ENCODE peak calls at places on chromosome 19, in ten cellular contexts. One of them, this sample, is unnamed.

GRCh38 chr19:54158812-54159351 is 639 bp downstream of the LENG1 start:
- DNase-seq in NCI-H1092: no peak
- DNase-seq in activated T-helper 2 cell treated with anti-CD3 and anti-CD28 coated beads, Interferon-gamma antibody, Interleukin-2, Interleukin-4, amounts not matched to agents 10 μg/mL and 5 μg/mL and 100 μg/mL, durations not matched to agents 14 hours and 24 hours and 36 hours: no peak
- DNase-seq in C1 segment of cervical spinal cord: no peak
- DNase-seq in NCI-H2171 treated with DMSO at 0.1 percent for 48 hours: no peak
- DNase-seq in left cardiac atrium: no peak
- DNase-seq in head of caudate nucleus: no peak
- DNase-seq in adrenal gland: no peak
- DNase-seq in right cardiac atrium: no peak
- DNase-seq in HTR-8/SVneo: no peak
- DNase-seq in this sample: no peak

GRCh38 chr19:4877753-4878490 is 10.5 kb upstream of the PLIN3 start:
- DNase-seq in NCI-H1092: peak; percentile 39
- DNase-seq in activated T-helper 2 cell treated with anti-CD3 and anti-CD28 coated beads, Interferon-gamma antibody, Interleukin-2, Interleukin-4, amounts not matched to agents 10 μg/mL and 5 μg/mL and 100 μg/mL, durations not matched to agents 14 hours and 24 hours and 36 hours: no peak
- DNase-seq in C1 segment of cervical spinal cord: peak; percentile 89
- DNase-seq in NCI-H2171 treated with DMSO at 0.1 percent for 48 hours: no peak
- DNase-seq in left cardiac atrium: peak; percentile 23
- DNase-seq in head of caudate nucleus: peak; percentile 94
- DNase-seq in adrenal gland: no peak
- DNase-seq in right cardiac atrium: peak; percentile 31
- DNase-seq in HTR-8/SVneo: no peak
- DNase-seq in this sample: no peak

GRCh38 chr19:28530406-28531035 is 682.4 kb downstream of the UQCRFS1 start:
- DNase-seq in NCI-H1092: no peak
- DNase-seq in activated T-helper 2 cell treated with anti-CD3 and anti-CD28 coated beads, Interferon-gamma antibody, Interleukin-2, Interleukin-4, amounts not matched to agents 10 μg/mL and 5 μg/mL and 100 μg/mL, durations not matched to agents 14 hours and 24 hours and 36 hours: no peak
- DNase-seq in C1 segment of cervical spinal cord: no peak
- DNase-seq in NCI-H2171 treated with DMSO at 0.1 percent for 48 hours: no peak
- DNase-seq in left cardiac atrium: no peak
- DNase-seq in head of caudate nucleus: no peak
- DNase-seq in adrenal gland: no peak
- DNase-seq in right cardiac atrium: no peak
- DNase-seq in HTR-8/SVneo: no peak
- DNase-seq in this sample: no peak

GRCh38 chr19:3249408-3249807 is 24.9 kb downstream of the CELF5 start:
- DNase-seq in NCI-H1092: no peak
- DNase-seq in activated T-helper 2 cell treated with anti-CD3 and anti-CD28 coated beads, Interferon-gamma antibody, Interleukin-2, Interleukin-4, amounts not matched to agents 10 μg/mL and 5 μg/mL and 100 μg/mL, durations not matched to agents 14 hours and 24 hours and 36 hours: no peak
- DNase-seq in C1 segment of cervical spinal cord: no peak
- DNase-seq in NCI-H2171 treated with DMSO at 0.1 percent for 48 hours: no peak
- DNase-seq in left cardiac atrium: no peak
- DNase-seq in head of caudate nucleus: no peak
- DNase-seq in adrenal gland: no peak
- DNase-seq in right cardiac atrium: no peak
- DNase-seq in HTR-8/SVneo: no peak
- DNase-seq in this sample: no peak

GRCh38 chr19:9847087-9847671 is 12.1 kb downstream of the PIN1 start:
- DNase-seq in NCI-H1092: no peak
- DNase-seq in activated T-helper 2 cell treated with anti-CD3 and anti-CD28 coated beads, Interferon-gamma antibody, Interleukin-2, Interleukin-4, amounts not matched to agents 10 μg/mL and 5 μg/mL and 100 μg/mL, durations not matched to agents 14 hours and 24 hours and 36 hours: no peak
- DNase-seq in C1 segment of cervical spinal cord: peak; percentile 9
- DNase-seq in NCI-H2171 treated with DMSO at 0.1 percent for 48 hours: peak; percentile 62
- DNase-seq in left cardiac atrium: peak; percentile 64
- DNase-seq in head of caudate nucleus: peak; percentile 51
- DNase-seq in adrenal gland: peak; percentile 93
- DNase-seq in right cardiac atrium: peak; percentile 76
- DNase-seq in HTR-8/SVneo: peak; percentile 58
- DNase-seq in this sample: peak; percentile 39

GRCh38 chr19:44753932-44754742 is 5.6 kb downstream of the BCL3 start:
- DNase-seq in NCI-H1092: no peak
- DNase-seq in activated T-helper 2 cell treated with anti-CD3 and anti-CD28 coated beads, Interferon-gamma antibody, Interleukin-2, Interleukin-4, amounts not matched to agents 10 μg/mL and 5 μg/mL and 100 μg/mL, durations not matched to agents 14 hours and 24 hours and 36 hours: peak; percentile 66
- DNase-seq in C1 segment of cervical spinal cord: peak; percentile 36
- DNase-seq in NCI-H2171 treated with DMSO at 0.1 percent for 48 hours: no peak
- DNase-seq in left cardiac atrium: peak; percentile 98
- DNase-seq in head of caudate nucleus: peak; percentile 18
- DNase-seq in adrenal gland: peak; percentile 91
- DNase-seq in right cardiac atrium: peak; percentile 97
- DNase-seq in HTR-8/SVneo: peak; percentile 83
- DNase-seq in this sample: peak; percentile 96

GRCh38 chr19:29882719-29883105 is 59.3 kb upstream of the URI1 start:
- DNase-seq in NCI-H1092: no peak
- DNase-seq in activated T-helper 2 cell treated with anti-CD3 and anti-CD28 coated beads, Interferon-gamma antibody, Interleukin-2, Interleukin-4, amounts not matched to agents 10 μg/mL and 5 μg/mL and 100 μg/mL, durations not matched to agents 14 hours and 24 hours and 36 hours: no peak
- DNase-seq in C1 segment of cervical spinal cord: no peak
- DNase-seq in NCI-H2171 treated with DMSO at 0.1 percent for 48 hours: no peak
- DNase-seq in left cardiac atrium: no peak
- DNase-seq in head of caudate nucleus: no peak
- DNase-seq in adrenal gland: no peak
- DNase-seq in right cardiac atrium: no peak
- DNase-seq in HTR-8/SVneo: no peak
- DNase-seq in this sample: no peak

GRCh38 chr19:34096020-34096915 is 76.0 kb upstream of the LSM14A start:
- DNase-seq in NCI-H1092: peak; percentile 19
- DNase-seq in activated T-helper 2 cell treated with anti-CD3 and anti-CD28 coated beads, Interferon-gamma antibody, Interleukin-2, Interleukin-4, amounts not matched to agents 10 μg/mL and 5 μg/mL and 100 μg/mL, durations not matched to agents 14 hours and 24 hours and 36 hours: no peak
- DNase-seq in C1 segment of cervical spinal cord: no peak
- DNase-seq in NCI-H2171 treated with DMSO at 0.1 percent for 48 hours: peak; percentile 59
- DNase-seq in left cardiac atrium: no peak
- DNase-seq in head of caudate nucleus: peak; percentile 4
- DNase-seq in adrenal gland: no peak
- DNase-seq in right cardiac atrium: no peak
- DNase-seq in HTR-8/SVneo: peak; percentile 65
- DNase-seq in this sample: no peak

GRCh38 chr19:33532859-33533455 is 11.4 kb upstream of the PEPD start:
- DNase-seq in NCI-H1092: no peak
- DNase-seq in activated T-helper 2 cell treated with anti-CD3 and anti-CD28 coated beads, Interferon-gamma antibody, Interleukin-2, Interleukin-4, amounts not matched to agents 10 μg/mL and 5 μg/mL and 100 μg/mL, durations not matched to agents 14 hours and 24 hours and 36 hours: no peak
- DNase-seq in C1 segment of cervical spinal cord: no peak
- DNase-seq in NCI-H2171 treated with DMSO at 0.1 percent for 48 hours: no peak
- DNase-seq in left cardiac atrium: no peak
- DNase-seq in head of caudate nucleus: no peak
- DNase-seq in adrenal gland: no peak
- DNase-seq in right cardiac atrium: no peak
- DNase-seq in HTR-8/SVneo: no peak
- DNase-seq in this sample: no peak

GRCh38 chr19:1027020-1027952 is 878 bp downstream of the CNN2 start:
- DNase-seq in NCI-H1092: no peak
- DNase-seq in activated T-helper 2 cell treated with anti-CD3 and anti-CD28 coated beads, Interferon-gamma antibody, Interleukin-2, Interleukin-4, amounts not matched to agents 10 μg/mL and 5 μg/mL and 100 μg/mL, durations not matched to agents 14 hours and 24 hours and 36 hours: no peak
- DNase-seq in C1 segment of cervical spinal cord: no peak
- DNase-seq in NCI-H2171 treated with DMSO at 0.1 percent for 48 hours: peak; percentile 13
- DNase-seq in left cardiac atrium: no peak
- DNase-seq in head of caudate nucleus: no peak
- DNase-seq in adrenal gland: no peak
- DNase-seq in right cardiac atrium: no peak
- DNase-seq in HTR-8/SVneo: no peak
- DNase-seq in this sample: peak; percentile 47

GRCh38 chr19:10290439-10290875 is 705 bp downstream of the ICAM5 start:
- DNase-seq in NCI-H1092: no peak
- DNase-seq in activated T-helper 2 cell treated with anti-CD3 and anti-CD28 coated beads, Interferon-gamma antibody, Interleukin-2, Interleukin-4, amounts not matched to agents 10 μg/mL and 5 μg/mL and 100 μg/mL, durations not matched to agents 14 hours and 24 hours and 36 hours: no peak
- DNase-seq in C1 segment of cervical spinal cord: no peak
- DNase-seq in NCI-H2171 treated with DMSO at 0.1 percent for 48 hours: peak; percentile 26
- DNase-seq in left cardiac atrium: peak; percentile 58
- DNase-seq in head of caudate nucleus: no peak
- DNase-seq in adrenal gland: no peak
- DNase-seq in right cardiac atrium: peak; percentile 63
- DNase-seq in HTR-8/SVneo: no peak
- DNase-seq in this sample: no peak

GRCh38 chr19:6744381-6745288 is 5.2 kb downstream of the TRIP10 start:
- DNase-seq in NCI-H1092: no peak
- DNase-seq in activated T-helper 2 cell treated with anti-CD3 and anti-CD28 coated beads, Interferon-gamma antibody, Interleukin-2, Interleukin-4, amounts not matched to agents 10 μg/mL and 5 μg/mL and 100 μg/mL, durations not matched to agents 14 hours and 24 hours and 36 hours: no peak
- DNase-seq in C1 segment of cervical spinal cord: peak; percentile 71
- DNase-seq in NCI-H2171 treated with DMSO at 0.1 percent for 48 hours: peak; percentile 16
- DNase-seq in left cardiac atrium: peak; percentile 91
- DNase-seq in head of caudate nucleus: peak; percentile 68
- DNase-seq in adrenal gland: peak; percentile 95
- DNase-seq in right cardiac atrium: peak; percentile 93
- DNase-seq in HTR-8/SVneo: peak; percentile 95
- DNase-seq in this sample: peak; percentile 93

GRCh38 chr19:2224754-2225349 is 11.3 kb downstream of the PLEKHJ1 start:
- DNase-seq in NCI-H1092: no peak
- DNase-seq in activated T-helper 2 cell treated with anti-CD3 and anti-CD28 coated beads, Interferon-gamma antibody, Interleukin-2, Interleukin-4, amounts not matched to agents 10 μg/mL and 5 μg/mL and 100 μg/mL, durations not matched to agents 14 hours and 24 hours and 36 hours: no peak
- DNase-seq in C1 segment of cervical spinal cord: no peak
- DNase-seq in NCI-H2171 treated with DMSO at 0.1 percent for 48 hours: no peak
- DNase-seq in left cardiac atrium: no peak
- DNase-seq in head of caudate nucleus: no peak
- DNase-seq in adrenal gland: no peak
- DNase-seq in right cardiac atrium: no peak
- DNase-seq in HTR-8/SVneo: no peak
- DNase-seq in this sample: no peak

GRCh38 chr19:49881672-49882394 is 4.3 kb downstream of the TBC1D17 start:
- DNase-seq in NCI-H1092: no peak
- DNase-seq in activated T-helper 2 cell treated with anti-CD3 and anti-CD28 coated beads, Interferon-gamma antibody, Interleukin-2, Interleukin-4, amounts not matched to agents 10 μg/mL and 5 μg/mL and 100 μg/mL, durations not matched to agents 14 hours and 24 hours and 36 hours: no peak
- DNase-seq in C1 segment of cervical spinal cord: no peak
- DNase-seq in NCI-H2171 treated with DMSO at 0.1 percent for 48 hours: no peak
- DNase-seq in left cardiac atrium: peak; percentile 20
- DNase-seq in head of caudate nucleus: no peak
- DNase-seq in adrenal gland: peak; percentile 19
- DNase-seq in right cardiac atrium: no peak
- DNase-seq in HTR-8/SVneo: no peak
- DNase-seq in this sample: no peak

GRCh38 chr19:39406656-39407393 is at the start of gene ZFP36:
- DNase-seq in NCI-H1092: no peak
- DNase-seq in activated T-helper 2 cell treated with anti-CD3 and anti-CD28 coated beads, Interferon-gamma antibody, Interleukin-2, Interleukin-4, amounts not matched to agents 10 μg/mL and 5 μg/mL and 100 μg/mL, durations not matched to agents 14 hours and 24 hours and 36 hours: peak; percentile 82
- DNase-seq in C1 segment of cervical spinal cord: peak; percentile 88
- DNase-seq in NCI-H2171 treated with DMSO at 0.1 percent for 48 hours: peak; percentile 53
- DNase-seq in left cardiac atrium: peak; percentile 92
- DNase-seq in head of caudate nucleus: peak; percentile 77
- DNase-seq in adrenal gland: peak; percentile 88
- DNase-seq in right cardiac atrium: peak; percentile 91
- DNase-seq in HTR-8/SVneo: no peak
- DNase-seq in this sample: peak; percentile 92

GRCh38 chr19:4326215-4326836 is 12.3 kb downstream of the STAP2 start:
- DNase-seq in NCI-H1092: no peak
- DNase-seq in activated T-helper 2 cell treated with anti-CD3 and anti-CD28 coated beads, Interferon-gamma antibody, Interleukin-2, Interleukin-4, amounts not matched to agents 10 μg/mL and 5 μg/mL and 100 μg/mL, durations not matched to agents 14 hours and 24 hours and 36 hours: no peak
- DNase-seq in C1 segment of cervical spinal cord: no peak
- DNase-seq in NCI-H2171 treated with DMSO at 0.1 percent for 48 hours: no peak
- DNase-seq in left cardiac atrium: no peak
- DNase-seq in head of caudate nucleus: no peak
- DNase-seq in adrenal gland: no peak
- DNase-seq in right cardiac atrium: no peak
- DNase-seq in HTR-8/SVneo: no peak
- DNase-seq in this sample: no peak

GRCh38 chr19:2083174-2083854 is 12.8 kb downstream of the MOB3A start:
- DNase-seq in NCI-H1092: no peak
- DNase-seq in activated T-helper 2 cell treated with anti-CD3 and anti-CD28 coated beads, Interferon-gamma antibody, Interleukin-2, Interleukin-4, amounts not matched to agents 10 μg/mL and 5 μg/mL and 100 μg/mL, durations not matched to agents 14 hours and 24 hours and 36 hours: peak; percentile 69
- DNase-seq in C1 segment of cervical spinal cord: no peak
- DNase-seq in NCI-H2171 treated with DMSO at 0.1 percent for 48 hours: no peak
- DNase-seq in left cardiac atrium: peak; percentile 52
- DNase-seq in head of caudate nucleus: no peak
- DNase-seq in adrenal gland: no peak
- DNase-seq in right cardiac atrium: no peak
- DNase-seq in HTR-8/SVneo: no peak
- DNase-seq in this sample: no peak

GRCh38 chr19:48556163-48556562 is 4.2 kb downstream of the SULT2B1 start:
- DNase-seq in NCI-H1092: no peak
- DNase-seq in activated T-helper 2 cell treated with anti-CD3 and anti-CD28 coated beads, Interferon-gamma antibody, Interleukin-2, Interleukin-4, amounts not matched to agents 10 μg/mL and 5 μg/mL and 100 μg/mL, durations not matched to agents 14 hours and 24 hours and 36 hours: no peak
- DNase-seq in C1 segment of cervical spinal cord: no peak
- DNase-seq in NCI-H2171 treated with DMSO at 0.1 percent for 48 hours: peak; percentile 68
- DNase-seq in left cardiac atrium: no peak
- DNase-seq in head of caudate nucleus: no peak
- DNase-seq in adrenal gland: peak; percentile 78
- DNase-seq in right cardiac atrium: no peak
- DNase-seq in HTR-8/SVneo: peak; percentile 57
- DNase-seq in this sample: no peak

GRCh38 chr19:7787141-7787540 is 24.1 kb downstream of the CLEC4M start:
- DNase-seq in NCI-H1092: no peak
- DNase-seq in activated T-helper 2 cell treated with anti-CD3 and anti-CD28 coated beads, Interferon-gamma antibody, Interleukin-2, Interleukin-4, amounts not matched to agents 10 μg/mL and 5 μg/mL and 100 μg/mL, durations not matched to agents 14 hours and 24 hours and 36 hours: no peak
- DNase-seq in C1 segment of cervical spinal cord: no peak
- DNase-seq in NCI-H2171 treated with DMSO at 0.1 percent for 48 hours: no peak
- DNase-seq in left cardiac atrium: peak; percentile 29
- DNase-seq in head of caudate nucleus: no peak
- DNase-seq in adrenal gland: peak; percentile 92
- DNase-seq in right cardiac atrium: peak; percentile 32
- DNase-seq in HTR-8/SVneo: no peak
- DNase-seq in this sample: no peak

GRCh38 chr19:16600824-16601223 is 27.2 kb downstream of the MED26 start:
- DNase-seq in NCI-H1092: no peak
- DNase-seq in activated T-helper 2 cell treated with anti-CD3 and anti-CD28 coated beads, Interferon-gamma antibody, Interleukin-2, Interleukin-4, amounts not matched to agents 10 μg/mL and 5 μg/mL and 100 μg/mL, durations not matched to agents 14 hours and 24 hours and 36 hours: no peak
- DNase-seq in C1 segment of cervical spinal cord: no peak
- DNase-seq in NCI-H2171 treated with DMSO at 0.1 percent for 48 hours: no peak
- DNase-seq in left cardiac atrium: no peak
- DNase-seq in head of caudate nucleus: no peak
- DNase-seq in adrenal gland: no peak
- DNase-seq in right cardiac atrium: no peak
- DNase-seq in HTR-8/SVneo: no peak
- DNase-seq in this sample: no peak

GRCh38 chr19:38440592-38440991 is 7.1 kb downstream of the RYR1 start:
- DNase-seq in NCI-H1092: no peak
- DNase-seq in activated T-helper 2 cell treated with anti-CD3 and anti-CD28 coated beads, Interferon-gamma antibody, Interleukin-2, Interleukin-4, amounts not matched to agents 10 μg/mL and 5 μg/mL and 100 μg/mL, durations not matched to agents 14 hours and 24 hours and 36 hours: no peak
- DNase-seq in C1 segment of cervical spinal cord: no peak
- DNase-seq in NCI-H2171 treated with DMSO at 0.1 percent for 48 hours: no peak
- DNase-seq in left cardiac atrium: no peak
- DNase-seq in head of caudate nucleus: no peak
- DNase-seq in adrenal gland: no peak
- DNase-seq in right cardiac atrium: no peak
- DNase-seq in HTR-8/SVneo: no peak
- DNase-seq in this sample: no peak

GRCh38 chr19:38389101-38389925 is 816 bp downstream of the SPRED3 start:
- DNase-seq in NCI-H1092: no peak
- DNase-seq in activated T-helper 2 cell treated with anti-CD3 and anti-CD28 coated beads, Interferon-gamma antibody, Interleukin-2, Interleukin-4, amounts not matched to agents 10 μg/mL and 5 μg/mL and 100 μg/mL, durations not matched to agents 14 hours and 24 hours and 36 hours: no peak
- DNase-seq in C1 segment of cervical spinal cord: no peak
- DNase-seq in NCI-H2171 treated with DMSO at 0.1 percent for 48 hours: no peak
- DNase-seq in left cardiac atrium: peak; percentile 55
- DNase-seq in head of caudate nucleus: peak; percentile 16
- DNase-seq in adrenal gland: no peak
- DNase-seq in right cardiac atrium: peak; percentile 52
- DNase-seq in HTR-8/SVneo: peak; percentile 81
- DNase-seq in this sample: no peak

GRCh38 chr19:18762125-18763023 is 28.7 kb downstream of the COMP start:
- DNase-seq in NCI-H1092: peak; percentile 93
- DNase-seq in activated T-helper 2 cell treated with anti-CD3 and anti-CD28 coated beads, Interferon-gamma antibody, Interleukin-2, Interleukin-4, amounts not matched to agents 10 μg/mL and 5 μg/mL and 100 μg/mL, durations not matched to agents 14 hours and 24 hours and 36 hours: no peak
- DNase-seq in C1 segment of cervical spinal cord: peak; percentile 64
- DNase-seq in NCI-H2171 treated with DMSO at 0.1 percent for 48 hours: peak; percentile 97
- DNase-seq in left cardiac atrium: peak; percentile 78
- DNase-seq in head of caudate nucleus: no peak
- DNase-seq in adrenal gland: peak; percentile 87
- DNase-seq in right cardiac atrium: peak; percentile 71
- DNase-seq in HTR-8/SVneo: no peak
- DNase-seq in this sample: peak; percentile 91

GRCh38 chr19:41940443-41941409 is 12.5 kb upstream of the ERFL start:
- DNase-seq in NCI-H1092: no peak
- DNase-seq in activated T-helper 2 cell treated with anti-CD3 and anti-CD28 coated beads, Interferon-gamma antibody, Interleukin-2, Interleukin-4, amounts not matched to agents 10 μg/mL and 5 μg/mL and 100 μg/mL, durations not matched to agents 14 hours and 24 hours and 36 hours: no peak
- DNase-seq in C1 segment of cervical spinal cord: no peak
- DNase-seq in NCI-H2171 treated with DMSO at 0.1 percent for 48 hours: no peak
- DNase-seq in left cardiac atrium: no peak
- DNase-seq in head of caudate nucleus: no peak
- DNase-seq in adrenal gland: no peak
- DNase-seq in right cardiac atrium: no peak
- DNase-seq in HTR-8/SVneo: no peak
- DNase-seq in this sample: no peak

GRCh38 chr19:46481947-46482346 is 10.6 kb upstream of the PNMA8A start:
- DNase-seq in NCI-H1092: no peak
- DNase-seq in activated T-helper 2 cell treated with anti-CD3 and anti-CD28 coated beads, Interferon-gamma antibody, Interleukin-2, Interleukin-4, amounts not matched to agents 10 μg/mL and 5 μg/mL and 100 μg/mL, durations not matched to agents 14 hours and 24 hours and 36 hours: no peak
- DNase-seq in C1 segment of cervical spinal cord: no peak
- DNase-seq in NCI-H2171 treated with DMSO at 0.1 percent for 48 hours: no peak
- DNase-seq in left cardiac atrium: no peak
- DNase-seq in head of caudate nucleus: no peak
- DNase-seq in adrenal gland: no peak
- DNase-seq in right cardiac atrium: no peak
- DNase-seq in HTR-8/SVneo: no peak
- DNase-seq in this sample: no peak

GRCh38 chr19:5947435-5947834 is 30.5 kb downstream of the RANBP3 start:
- DNase-seq in NCI-H1092: no peak
- DNase-seq in activated T-helper 2 cell treated with anti-CD3 and anti-CD28 coated beads, Interferon-gamma antibody, Interleukin-2, Interleukin-4, amounts not matched to agents 10 μg/mL and 5 μg/mL and 100 μg/mL, durations not matched to agents 14 hours and 24 hours and 36 hours: no peak
- DNase-seq in C1 segment of cervical spinal cord: peak; percentile 81
- DNase-seq in NCI-H2171 treated with DMSO at 0.1 percent for 48 hours: no peak
- DNase-seq in left cardiac atrium: peak; percentile 75
- DNase-seq in head of caudate nucleus: peak; percentile 79
- DNase-seq in adrenal gland: peak; percentile 83
- DNase-seq in right cardiac atrium: peak; percentile 75
- DNase-seq in HTR-8/SVneo: no peak
- DNase-seq in this sample: peak; percentile 52

GRCh38 chr19:47228168-47228936 is 2.6 kb downstream of the BBC3 start:
- DNase-seq in NCI-H1092: no peak
- DNase-seq in activated T-helper 2 cell treated with anti-CD3 and anti-CD28 coated beads, Interferon-gamma antibody, Interleukin-2, Interleukin-4, amounts not matched to agents 10 μg/mL and 5 μg/mL and 100 μg/mL, durations not matched to agents 14 hours and 24 hours and 36 hours: peak; percentile 58
- DNase-seq in C1 segment of cervical spinal cord: peak; percentile 44
- DNase-seq in NCI-H2171 treated with DMSO at 0.1 percent for 48 hours: no peak
- DNase-seq in left cardiac atrium: peak; percentile 60
- DNase-seq in head of caudate nucleus: no peak
- DNase-seq in adrenal gland: peak; percentile 72
- DNase-seq in right cardiac atrium: no peak
- DNase-seq in HTR-8/SVneo: peak; percentile 64
- DNase-seq in this sample: no peak

GRCh38 chr19:14031719-14032480 is at the start of gene IL27RA:
- DNase-seq in NCI-H1092: peak; percentile 42
- DNase-seq in activated T-helper 2 cell treated with anti-CD3 and anti-CD28 coated beads, Interferon-gamma antibody, Interleukin-2, Interleukin-4, amounts not matched to agents 10 μg/mL and 5 μg/mL and 100 μg/mL, durations not matched to agents 14 hours and 24 hours and 36 hours: peak; percentile 80
- DNase-seq in C1 segment of cervical spinal cord: peak; percentile 37
- DNase-seq in NCI-H2171 treated with DMSO at 0.1 percent for 48 hours: peak; percentile 74
- DNase-seq in left cardiac atrium: peak; percentile 71
- DNase-seq in head of caudate nucleus: peak; percentile 32
- DNase-seq in adrenal gland: peak; percentile 41
- DNase-seq in right cardiac atrium: peak; percentile 67
- DNase-seq in HTR-8/SVneo: peak; percentile 72
- DNase-seq in this sample: peak; percentile 43

This sample was measured in lung.